ENCODE peak calls at places on chromosomes 11 and 22, in six cellular contexts. F is NCI-H2081; I is ecto neural progenitor cell; C is stimulated activated CD4-positive, alpha-beta T cell treated with anti-CD3 and anti-CD28 coated beads, Interleukin-2, amount 100 ng/mL, for 48 hours; W is activated naive CD8-positive, alpha-beta T cell treated with anti-CD3 and anti-CD28 coated beads for 36 hours; Q is T-cell. Z is an unnamed sample.

GRCh38 chr11:118012083-118012669 is 26.0 kb downstream of the IL10RA start:
- DNase-seq in F (no peak), I (no peak), C (no peak), W (no peak), Q (no peak), Z (peak)

GRCh38 chr11:45852712-45853101 is 5.4 kb downstream of the CRY2 start:
- DNase-seq in F (no peak), I (no peak), C (no peak), W (no peak), Q (no peak), Z (no peak)

GRCh38 chr11:125413226-125413625 is 82.8 kb downstream of the FEZ1 start:
- DNase-seq in F (no peak), I (no peak), C (no peak), W (no peak), Q (no peak), Z (no peak)

GRCh38 chr11:3052109-3052479 is 5.1 kb downstream of the CARS1 start:
- DNase-seq in F (no peak), I (no peak), C (no peak), W (no peak), Q (no peak), Z (no peak)

GRCh38 chr22:43014062-43014875 is 680 bp downstream of the PACSIN2 start:
- DNase-seq in F (no peak), I (peak), C (no peak), W (peak), Q (peak), Z (no peak)

GRCh38 chr11:56916162-56916561 is 72.6 kb upstream of the OR5AK2 start:
- DNase-seq in F (no peak), I (no peak), C (no peak), W (no peak), Q (no peak), Z (no peak)

GRCh38 chr11:66116576-66117361 is 46.7 kb downstream of the PACS1 start:
- DNase-seq in F (no peak), I (no peak), C (no peak), W (no peak), Q (no peak), Z (no peak)

GRCh38 chr22:40792451-40792850 is 26.7 kb downstream of the SLC25A17 start:
- DNase-seq in F (no peak), I (no peak), C (no peak), W (no peak), Q (no peak), Z (no peak)

GRCh38 chr22:23834830-23835772 is 3.7 kb downstream of the DERL3 start:
- DNase-seq in F (no peak), I (no peak), C (no peak), W (no peak), Q (no peak), Z (no peak)